ENCODE peak calls at places on chromosomes 4 and X, in seven cellular contexts. P, B, U, T, J, V and M are unnamed samples.

GRCh38 chr4:147057631-147057980 is 111.9 kb upstream of the TTC29 start:
- DNase-seq in P (no peak), B (no peak), U (no peak), T (no peak), J (no peak), V (peak; percentile 52), M (no peak)

GRCh38 chr4:85658766-85659439 is 184.0 kb downstream of the ARHGAP24 start:
- DNase-seq in P (no peak), B (no peak), U (no peak), T (no peak), J (no peak), V (no peak), M (no peak)

GRCh38 chrX:37912286-37912685 is 64.9 kb upstream of the DYNLT3 start:
- DNase-seq in P (no peak), B (no peak), U (no peak), T (no peak), J (no peak), V (peak; percentile 62), M (no peak)

GRCh38 chrX:17559728-17560379 is 177.4 kb upstream of the SCML1 start:
- DNase-seq in P (no peak), B (no peak), U (peak; percentile 16), T (no peak), J (no peak), V (peak; percentile 87), M (no peak)

GRCh38 chr4:88295656-88296055 is 11.3 kb upstream of the PPM1K start:
- DNase-seq in P (no peak), B (no peak), U (no peak), T (no peak), J (no peak), V (no peak), M (no peak)

GRCh38 chr4:67020079-67020807 is 525.1 kb downstream of the CENPC start:
- DNase-seq in P (no peak), B (no peak), U (peak; percentile 2), T (no peak), J (no peak), V (peak; percentile 22), M (no peak)

GRCh38 chrX:20500171-20500865 is 233.6 kb upstream of the RPS6KA3 start:
- DNase-seq in P (peak; percentile 15), B (no peak), U (no peak), T (no peak), J (peak; percentile 2), V (no peak), M (no peak)

GRCh38 chr4:87679449-87680169 is 29.5 kb downstream of the DMP1 start:
- DNase-seq in P (peak; percentile 34), B (no peak), U (peak; percentile 28), T (peak; percentile 2), J (no peak), V (peak; percentile 69), M (peak; percentile 51)

GRCh38 chrX:97389761-97390192 is 506.1 kb downstream of the RPA4 start:
- DNase-seq in P (no peak), B (no peak), U (no peak), T (no peak), J (no peak), V (peak; percentile 86), M (no peak)

GRCh38 chrX:154730271-154730883 is 20.5 kb downstream of the GAB3 start:
- DNase-seq in P (no peak), B (no peak), U (no peak), T (no peak), J (no peak), V (peak; percentile 87), M (no peak)

GRCh38 chrX:100615015-100615414 is 21.6 kb downstream of the TSPAN6 start:
- DNase-seq in P (peak; percentile 11), B (peak; percentile 3), U (peak; percentile 18), T (no peak), J (no peak), V (peak; percentile 74), M (peak; percentile 38)

GRCh38 chr4:64807821-64808220 is 398.6 kb upstream of the TECRL start:
- DNase-seq in P (no peak), B (no peak), U (no peak), T (no peak), J (no peak), V (peak; percentile 1), M (no peak)

GRCh38 chr4:80142396-80143304 is 54.7 kb upstream of the PRDM8 start:
- DNase-seq in P (no peak), B (no peak), U (no peak), T (no peak), J (no peak), V (peak; percentile 57), M (no peak)

GRCh38 chrX:21657318-21658151 is 595 bp downstream of the KLHL34 start:
- DNase-seq in P (peak; percentile 8), B (no peak), U (no peak), T (no peak), J (no peak), V (no peak), M (no peak)

GRCh38 chr4:61517144-61517543 is 317.0 kb downstream of the ADGRL3 start:
- DNase-seq in P (no peak), B (no peak), U (no peak), T (no peak), J (no peak), V (no peak), M (no peak)

GRCh38 chrX:13780868-13781427 is 35.9 kb downstream of the GPM6B start:
- DNase-seq in P (no peak), B (no peak), U (no peak), T (no peak), J (no peak), V (no peak), M (no peak)

GRCh38 chrX:46461653-46462191 is 83.5 kb downstream of the ZNF674 start:
- DNase-seq in P (no peak), B (no peak), U (no peak), T (no peak), J (peak; percentile 3), V (no peak), M (no peak)

GRCh38 chr4:54683616-54684346 is 26.0 kb downstream of the KIT start:
- DNase-seq in P (peak; percentile 48), B (no peak), U (no peak), T (peak; percentile 34), J (peak; percentile 36), V (no peak), M (peak; percentile 33)

GRCh38 chr4:76787898-76788297 is 110.0 kb downstream of the SOWAHB start:
- DNase-seq in P (no peak), B (no peak), U (no peak), T (no peak), J (no peak), V (no peak), M (no peak)